ENCODE peak calls at places on chromosomes 4 and X, in five cellular contexts. Y is H9, C is trophoblast cell, P is H1, N is mesenchymal stem cell. J is an unnamed sample.
A peak's percentile ranks its signal among the peaks of the same experiment; 100 is the strongest.

GRCh38 chrX:22594771-22595170 is 322.1 kb downstream of the CBLL2 start:
- DNase-seq in Y (no peak), C (no peak), P (no peak), N (no peak), J (no peak)

GRCh38 chrX:119809185-119809666 is 17.8 kb upstream of the RPL39 start:
- DNase-seq in Y (no peak), C (peak; percentile 54), P (no peak), N (peak; percentile 21), J (no peak)

GRCh38 chr4:15506464-15506863 is 36.8 kb downstream of the CC2D2A start:
- DNase-seq in Y (no peak), C (no peak), P (no peak), N (peak; percentile 72), J (no peak)

GRCh38 chr4:26197018-26197779 is 123.6 kb upstream of the RBPJ start:
- DNase-seq in Y (no peak), C (no peak), P (no peak), N (peak; percentile 88), J (no peak)

GRCh38 chrX:118562574-118563164 is 67.1 kb downstream of the DOCK11 start:
- DNase-seq in Y (no peak), C (no peak), P (no peak), N (peak; percentile 28), J (no peak)

GRCh38 chr4:164700471-164700870 is 53.5 kb upstream of the SMIM31 start:
- DNase-seq in Y (peak; percentile 75), C (peak; percentile 11), P (peak; percentile 44), N (no peak), J (peak; percentile 37)

GRCh38 chr4:158890294-158890693 is 121.5 kb downstream of the FNIP2 start:
- DNase-seq in Y (no peak), C (no peak), P (no peak), N (no peak), J (no peak)

GRCh38 chr4:169268951-169269781 is 1.6 kb downstream of the SH3RF1 start:
- DNase-seq in Y (no peak), C (peak; percentile 92), P (no peak), N (peak; percentile 81), J (no peak)

GRCh38 chrX:67720344-67720743 is 176.5 kb downstream of the AR start:
- DNase-seq in Y (no peak), C (no peak), P (no peak), N (no peak), J (no peak)

GRCh38 chrX:125205918-125206665 is 113.6 kb upstream of the TEX13C start:
- DNase-seq in Y (peak; percentile 66), C (no peak), P (no peak), N (no peak), J (no peak)

GRCh38 chr4:77349796-77350195 is 192.8 kb downstream of the CCNG2 start:
- DNase-seq in Y (no peak), C (no peak), P (no peak), N (no peak), J (no peak)

GRCh38 chr4:168421671-168422070 is 58.6 kb downstream of the DDX60L start:
- DNase-seq in Y (no peak), C (peak; percentile 37), P (no peak), N (no peak), J (no peak)

GRCh38 chr4:166323250-166323649 is 450.2 kb downstream of the TLL1 start:
- DNase-seq in Y (no peak), C (no peak), P (no peak), N (no peak), J (no peak)

GRCh38 chrX:103608305-103608963 is 671 bp downstream of the TCEAL3 start:
- DNase-seq in Y (peak; percentile 37), C (no peak), P (no peak), N (peak; percentile 28), J (no peak)

GRCh38 chrX:13747836-13748235 is 13.3 kb downstream of the OFD1 start:
- DNase-seq in Y (no peak), C (peak; percentile 50), P (no peak), N (peak; percentile 63), J (no peak)

GRCh38 chrX:71163010-71163409 is 18.4 kb downstream of the NLGN3 start:
- DNase-seq in Y (no peak), C (no peak), P (no peak), N (no peak), J (no peak)

DNA sequence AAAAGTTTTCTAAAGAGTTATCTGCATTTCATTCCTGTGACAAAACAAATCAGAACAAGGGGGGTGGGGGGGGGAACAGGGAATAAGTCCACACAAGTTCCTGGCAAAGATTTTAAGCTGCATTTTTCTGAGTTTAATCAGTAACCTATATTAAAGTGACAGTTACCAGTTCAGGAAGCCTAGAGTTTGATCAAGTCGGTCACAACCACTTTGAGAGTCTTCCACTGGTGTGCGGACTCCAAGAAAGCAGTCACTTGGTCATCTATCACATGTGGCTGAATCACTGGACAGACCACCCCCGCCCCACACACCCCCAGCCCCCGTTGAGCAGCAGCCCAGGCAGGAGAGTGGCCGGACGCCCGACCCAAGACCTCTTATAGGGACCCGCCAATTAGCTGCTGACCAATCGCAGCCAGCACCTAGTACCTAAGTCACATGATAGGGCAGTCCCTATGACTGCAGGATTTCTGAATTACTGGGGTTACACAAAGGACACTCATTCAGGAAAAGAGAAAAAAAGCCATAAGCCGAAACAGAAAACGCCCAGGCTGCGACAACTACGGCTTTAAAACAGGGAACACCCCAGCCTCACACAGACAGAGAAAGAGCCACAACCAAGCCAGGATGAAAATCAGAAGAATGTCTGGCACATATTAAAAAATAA is 569.4 kb upstream of the DIPK2B start:
- DNase-seq in Y (no peak), C (no peak), P (no peak), N (peak; percentile 96), J (no peak)
- H3K4me1 ChIP-seq in Y (peaks cover 4% of the 10 kb centered on the region), C (peaks cover 4% of the 10 kb centered on the region), P (no peaks in the 10 kb centered on the region), N (peaks cover 3% of the 10 kb centered on the region), J (peaks cover 5% of the 10 kb centered on the region)

GRCh38 chrX:32448945-32449344 is 762.4 kb downstream of the DMD start:
- DNase-seq in Y (no peak), C (no peak), P (no peak), N (no peak), J (no peak)
- H2BK12ac ChIP-seq in Y (no peak overlapping the region), C (no peak overlapping the region), P (no peak overlapping the region), N (no peak overlapping the region), J (no peak overlapping the region)

DNA sequence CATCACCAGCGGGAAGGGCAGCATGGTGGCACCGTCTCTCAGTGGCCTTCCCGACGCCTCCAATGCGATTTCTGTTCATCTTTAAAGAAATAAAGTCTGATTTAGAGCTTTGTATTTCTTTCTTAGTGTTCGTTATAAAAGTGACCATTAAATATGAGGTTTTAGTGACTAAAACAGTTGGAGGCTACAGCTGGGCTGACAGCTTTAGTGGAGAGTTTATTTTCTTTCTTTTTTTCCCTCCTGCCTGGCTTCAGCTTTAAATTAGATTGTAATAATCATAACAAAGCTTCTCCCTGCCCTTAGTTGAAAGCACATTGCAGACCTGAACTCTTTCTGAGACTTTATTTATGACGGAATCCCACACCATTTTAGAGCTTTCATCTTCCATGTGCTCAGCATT is 97.2 kb upstream of the PGRMC2 start:
- DNase-seq in Y (no peak), C (no peak), P (no peak), N (no peak), J (no peak)
- H3K4me1 ChIP-seq in Y (peaks cover 6% of the 10 kb centered on the region), C (peaks cover 23% of the 10 kb centered on the region), P (no peaks in the 10 kb centered on the region), N (peaks cover 14% of the 10 kb centered on the region), J (no peaks in the 10 kb centered on the region)

DNA sequence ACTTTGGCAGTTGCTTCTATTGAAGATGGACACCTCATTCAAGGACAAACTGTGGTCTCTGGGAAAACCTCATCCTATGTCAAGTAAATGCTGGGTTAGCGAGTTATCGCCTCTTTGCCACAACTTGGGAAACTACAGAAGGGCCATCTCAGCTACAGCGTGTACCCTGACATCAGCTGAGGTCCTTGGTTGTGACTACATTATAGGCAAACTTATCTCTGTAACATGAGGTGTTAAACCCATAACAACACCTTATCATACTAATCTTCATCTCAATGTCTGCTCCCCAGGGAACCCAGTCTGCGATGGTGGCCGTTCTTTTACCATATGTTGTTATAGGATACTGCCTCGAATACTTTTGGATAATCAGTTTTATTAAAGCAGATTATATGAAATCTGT is 1862.7 kb downstream of the STIM2 start:
- DNase-seq in Y (no peak), C (no peak), P (no peak), N (no peak), J (no peak)
- H2BK12ac ChIP-seq in Y (no peak overlapping the region), C (no peak overlapping the region), P (no peak overlapping the region), N (no peak overlapping the region), J (no peak overlapping the region)

DNA sequence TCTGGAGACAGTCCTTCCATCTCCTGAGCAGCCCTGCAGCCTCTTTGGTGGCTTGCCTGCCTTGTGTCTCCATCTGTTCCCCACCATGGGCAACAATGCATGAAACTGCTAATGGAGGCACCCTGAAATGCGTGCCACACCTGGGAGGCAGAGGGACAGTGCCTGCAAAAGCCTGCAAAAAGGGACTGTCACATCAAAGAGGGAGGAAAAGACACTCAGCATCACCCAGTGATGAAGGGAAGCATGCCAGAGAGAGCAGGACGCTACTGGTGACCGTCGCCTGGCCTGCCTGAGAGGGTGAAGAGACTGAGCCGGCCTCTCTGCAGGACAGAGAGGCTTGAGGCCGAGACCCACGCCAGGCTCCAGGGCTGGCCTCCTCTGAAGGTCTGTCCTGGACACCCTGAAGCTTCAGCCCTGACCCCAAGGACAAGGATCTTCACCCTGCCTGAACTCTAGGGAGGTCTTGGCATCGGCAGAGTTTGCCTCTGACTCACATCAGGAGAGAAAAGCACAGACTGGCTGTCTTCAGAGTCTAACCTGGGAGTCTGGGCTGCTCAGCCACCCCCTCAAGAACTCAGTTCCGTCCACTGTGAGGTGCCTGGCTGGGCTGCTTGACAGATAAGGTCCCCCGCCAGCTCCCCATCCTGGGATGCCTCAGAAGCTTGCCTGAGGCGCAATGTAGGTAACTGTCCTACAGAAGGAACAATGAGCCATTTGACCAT is 8.1 kb downstream of the ACSL1 start:
- DNase-seq in Y (no peak), C (no peak), P (no peak), N (no peak), J (no peak)
- H3K4me1 ChIP-seq in Y (no peaks in the 10 kb centered on the region), C (peaks cover 17% of the 10 kb centered on the region), P (peaks cover 2% of the 10 kb centered on the region), N (peaks cover 21% of the 10 kb centered on the region), J (no peaks in the 10 kb centered on the region)